ENCODE peak calls at places on chromosomes 13 and 19, in seven cellular contexts. One of them, this sample, is unnamed.

GRCh38 chr19:10533656-10534386 is 9.9 kb upstream of the ATG4D start:
- DNase-seq in ovary: no peak
- DNase-seq in hepatocyte: peak; percentile 61
- DNase-seq in neural crest cell: no peak
- DNase-seq in iris pigment epithelial cell: peak; percentile 94
- DNase-seq in stimulated activated CD8-positive, alpha-beta memory T cell treated with anti-CD3 and anti-CD28 coated beads, Interleukin-7, amount 100 ng/mL, for 48 hours: no peak
- DNase-seq in GDM1: no peak
- DNase-seq in this sample: no peak

GRCh38 chr13:21012841-21013681 is 48.3 kb downstream of the LATS2 start:
- DNase-seq in GDM1: no peak
- DNase-seq in neural crest cell: no peak
- DNase-seq in iris pigment epithelial cell: peak; percentile 38
- DNase-seq in hepatocyte: no peak
- DNase-seq in ovary: no peak
- DNase-seq in stimulated activated CD8-positive, alpha-beta memory T cell treated with anti-CD3 and anti-CD28 coated beads, Interleukin-7, amount 100 ng/mL, for 48 hours: no peak
- DNase-seq in this sample: peak; percentile 32

GRCh38 chr19:47713046-47714021 is at the start of gene EHD2:
- DNase-seq in stimulated activated CD8-positive, alpha-beta memory T cell treated with anti-CD3 and anti-CD28 coated beads, Interleukin-7, amount 100 ng/mL, for 48 hours: peak; percentile 10
- DNase-seq in GDM1: peak; percentile 56
- DNase-seq in neural crest cell: peak; percentile 32
- DNase-seq in iris pigment epithelial cell: peak; percentile 70
- DNase-seq in ovary: peak; percentile 90
- DNase-seq in hepatocyte: peak; percentile 86
- DNase-seq in this sample: no peak

GRCh38 chr13:19818223-19818842 is 35.6 kb upstream of the PSPC1 start:
- DNase-seq in iris pigment epithelial cell: peak; percentile 48
- DNase-seq in GDM1: peak; percentile 16
- DNase-seq in stimulated activated CD8-positive, alpha-beta memory T cell treated with anti-CD3 and anti-CD28 coated beads, Interleukin-7, amount 100 ng/mL, for 48 hours: peak; percentile 9
- DNase-seq in hepatocyte: peak; percentile 57
- DNase-seq in ovary: no peak
- DNase-seq in neural crest cell: peak; percentile 59
- DNase-seq in this sample: peak; percentile 93

GRCh38 chr13:71290963-71291937 is 575.8 kb downstream of the DACH1 start:
- DNase-seq in ovary: no peak
- DNase-seq in stimulated activated CD8-positive, alpha-beta memory T cell treated with anti-CD3 and anti-CD28 coated beads, Interleukin-7, amount 100 ng/mL, for 48 hours: peak; percentile 10
- DNase-seq in GDM1: no peak
- DNase-seq in hepatocyte: no peak
- DNase-seq in iris pigment epithelial cell: peak; percentile 36
- DNase-seq in neural crest cell: no peak
- DNase-seq in this sample: no peak

GRCh38 chr13:25776722-25777121 is 275.1 kb downstream of the SHISA2 start:
- DNase-seq in neural crest cell: no peak
- DNase-seq in hepatocyte: no peak
- DNase-seq in GDM1: no peak
- DNase-seq in ovary: no peak
- DNase-seq in iris pigment epithelial cell: no peak
- DNase-seq in stimulated activated CD8-positive, alpha-beta memory T cell treated with anti-CD3 and anti-CD28 coated beads, Interleukin-7, amount 100 ng/mL, for 48 hours: no peak
- DNase-seq in this sample: no peak

GRCh38 chr13:45907501-45907900 is 55.9 kb upstream of the SIAH3 start:
- DNase-seq in neural crest cell: no peak
- DNase-seq in ovary: no peak
- DNase-seq in GDM1: no peak
- DNase-seq in hepatocyte: no peak
- DNase-seq in iris pigment epithelial cell: no peak
- DNase-seq in stimulated activated CD8-positive, alpha-beta memory T cell treated with anti-CD3 and anti-CD28 coated beads, Interleukin-7, amount 100 ng/mL, for 48 hours: no peak
- DNase-seq in this sample: no peak

GRCh38 chr13:94431569-94431968 is 47.9 kb downstream of the DCT start:
- DNase-seq in neural crest cell: no peak
- DNase-seq in GDM1: no peak
- DNase-seq in hepatocyte: no peak
- DNase-seq in iris pigment epithelial cell: no peak
- DNase-seq in ovary: no peak
- DNase-seq in stimulated activated CD8-positive, alpha-beta memory T cell treated with anti-CD3 and anti-CD28 coated beads, Interleukin-7, amount 100 ng/mL, for 48 hours: no peak
- DNase-seq in this sample: no peak

GRCh38 chr13:33918199-33918932 is 100.4 kb downstream of the RFC3 start:
- DNase-seq in iris pigment epithelial cell: peak; percentile 76
- DNase-seq in stimulated activated CD8-positive, alpha-beta memory T cell treated with anti-CD3 and anti-CD28 coated beads, Interleukin-7, amount 100 ng/mL, for 48 hours: no peak
- DNase-seq in hepatocyte: no peak
- DNase-seq in neural crest cell: no peak
- DNase-seq in GDM1: no peak
- DNase-seq in ovary: no peak
- DNase-seq in this sample: no peak

GRCh38 chr13:64675256-64675892 is 2554.8 kb downstream of the PCDH9 start:
- DNase-seq in hepatocyte: peak; percentile 13
- DNase-seq in stimulated activated CD8-positive, alpha-beta memory T cell treated with anti-CD3 and anti-CD28 coated beads, Interleukin-7, amount 100 ng/mL, for 48 hours: no peak
- DNase-seq in iris pigment epithelial cell: peak; percentile 94
- DNase-seq in neural crest cell: no peak
- DNase-seq in GDM1: no peak
- DNase-seq in ovary: no peak
- DNase-seq in this sample: peak; percentile 63

GRCh38 chr19:13597625-13598024 is 91.3 kb upstream of the CACNA1A start:
- DNase-seq in iris pigment epithelial cell: peak; percentile 73
- DNase-seq in GDM1: peak; percentile 18
- DNase-seq in hepatocyte: peak; percentile 78
- DNase-seq in ovary: peak; percentile 28
- DNase-seq in neural crest cell: peak; percentile 36
- DNase-seq in stimulated activated CD8-positive, alpha-beta memory T cell treated with anti-CD3 and anti-CD28 coated beads, Interleukin-7, amount 100 ng/mL, for 48 hours: peak; percentile 19
- DNase-seq in this sample: peak; percentile 65

GRCh38 chr19:41206926-41207750 is 11.9 kb upstream of the AXL start:
- DNase-seq in stimulated activated CD8-positive, alpha-beta memory T cell treated with anti-CD3 and anti-CD28 coated beads, Interleukin-7, amount 100 ng/mL, for 48 hours: no peak
- DNase-seq in neural crest cell: no peak
- DNase-seq in ovary: no peak
- DNase-seq in GDM1: no peak
- DNase-seq in hepatocyte: no peak
- DNase-seq in iris pigment epithelial cell: no peak
- DNase-seq in this sample: peak; percentile 51

GRCh38 chr19:17394891-17395415 is 957 bp upstream of the CCDC194 start:
- DNase-seq in hepatocyte: no peak
- DNase-seq in iris pigment epithelial cell: peak; percentile 38
- DNase-seq in stimulated activated CD8-positive, alpha-beta memory T cell treated with anti-CD3 and anti-CD28 coated beads, Interleukin-7, amount 100 ng/mL, for 48 hours: peak; percentile 56
- DNase-seq in GDM1: peak; percentile 68
- DNase-seq in ovary: peak; percentile 73
- DNase-seq in neural crest cell: peak; percentile 51
- DNase-seq in this sample: peak; percentile 71

GRCh38 chr13:111875922-111876321 is 191.0 kb upstream of the SOX1 start:
- DNase-seq in GDM1: no peak
- DNase-seq in ovary: no peak
- DNase-seq in neural crest cell: no peak
- DNase-seq in hepatocyte: no peak
- DNase-seq in stimulated activated CD8-positive, alpha-beta memory T cell treated with anti-CD3 and anti-CD28 coated beads, Interleukin-7, amount 100 ng/mL, for 48 hours: no peak
- DNase-seq in iris pigment epithelial cell: no peak
- DNase-seq in this sample: peak; percentile 29

GRCh38 chr13:88729605-88730004 is 1058.4 kb downstream of the SLITRK5 start:
- DNase-seq in stimulated activated CD8-positive, alpha-beta memory T cell treated with anti-CD3 and anti-CD28 coated beads, Interleukin-7, amount 100 ng/mL, for 48 hours: no peak
- DNase-seq in neural crest cell: no peak
- DNase-seq in iris pigment epithelial cell: no peak
- DNase-seq in ovary: no peak
- DNase-seq in GDM1: no peak
- DNase-seq in hepatocyte: no peak
- DNase-seq in this sample: no peak

GRCh38 chr19:738509-739128 is 12.3 kb upstream of the MISP start:
- DNase-seq in hepatocyte: peak; percentile 83
- DNase-seq in neural crest cell: no peak
- DNase-seq in GDM1: no peak
- DNase-seq in iris pigment epithelial cell: no peak
- DNase-seq in ovary: peak; percentile 29
- DNase-seq in stimulated activated CD8-positive, alpha-beta memory T cell treated with anti-CD3 and anti-CD28 coated beads, Interleukin-7, amount 100 ng/mL, for 48 hours: no peak
- DNase-seq in this sample: no peak

GRCh38 chr19:45767881-45768643 is 990 bp downstream of the SIX5 start:
- DNase-seq in stimulated activated CD8-positive, alpha-beta memory T cell treated with anti-CD3 and anti-CD28 coated beads, Interleukin-7, amount 100 ng/mL, for 48 hours: no peak
- DNase-seq in ovary: peak; percentile 80
- DNase-seq in iris pigment epithelial cell: peak; percentile 86
- DNase-seq in hepatocyte: peak; percentile 83
- DNase-seq in GDM1: no peak
- DNase-seq in neural crest cell: peak; percentile 50
- DNase-seq in this sample: peak; percentile 88

GRCh38 chr19:42216653-42217521 is 590 bp downstream of the DEDD2 start:
- DNase-seq in neural crest cell: peak; percentile 46
- DNase-seq in GDM1: peak; percentile 9
- DNase-seq in iris pigment epithelial cell: peak; percentile 41
- DNase-seq in hepatocyte: peak; percentile 71
- DNase-seq in stimulated activated CD8-positive, alpha-beta memory T cell treated with anti-CD3 and anti-CD28 coated beads, Interleukin-7, amount 100 ng/mL, for 48 hours: no peak
- DNase-seq in ovary: peak; percentile 69
- DNase-seq in this sample: peak; percentile 79

GRCh38 chr13:99380921-99381645 is 73.9 kb upstream of the GPR183 start:
- DNase-seq in hepatocyte: no peak
- DNase-seq in ovary: no peak
- DNase-seq in GDM1: no peak
- DNase-seq in iris pigment epithelial cell: no peak
- DNase-seq in neural crest cell: no peak
- DNase-seq in stimulated activated CD8-positive, alpha-beta memory T cell treated with anti-CD3 and anti-CD28 coated beads, Interleukin-7, amount 100 ng/mL, for 48 hours: peak; percentile 70
- DNase-seq in this sample: peak; percentile 44

GRCh38 chr13:69287050-69287698 is 820.5 kb upstream of the ATXN8OS start:
- DNase-seq in ovary: no peak
- DNase-seq in hepatocyte: no peak
- DNase-seq in stimulated activated CD8-positive, alpha-beta memory T cell treated with anti-CD3 and anti-CD28 coated beads, Interleukin-7, amount 100 ng/mL, for 48 hours: no peak
- DNase-seq in GDM1: no peak
- DNase-seq in neural crest cell: no peak
- DNase-seq in iris pigment epithelial cell: no peak
- DNase-seq in this sample: no peak

GRCh38 chr19:34475026-34475974 is 6.3 kb upstream of the WTIP start:
- DNase-seq in stimulated activated CD8-positive, alpha-beta memory T cell treated with anti-CD3 and anti-CD28 coated beads, Interleukin-7, amount 100 ng/mL, for 48 hours: peak; percentile 17
- DNase-seq in GDM1: no peak
- DNase-seq in iris pigment epithelial cell: peak; percentile 89
- DNase-seq in hepatocyte: peak; percentile 27
- DNase-seq in neural crest cell: no peak
- DNase-seq in ovary: no peak
- DNase-seq in this sample: no peak

GRCh38 chr13:110394371-110394841 is 87.3 kb downstream of the COL4A2 start:
- DNase-seq in stimulated activated CD8-positive, alpha-beta memory T cell treated with anti-CD3 and anti-CD28 coated beads, Interleukin-7, amount 100 ng/mL, for 48 hours: no peak
- DNase-seq in hepatocyte: no peak
- DNase-seq in iris pigment epithelial cell: peak; percentile 92
- DNase-seq in GDM1: no peak
- DNase-seq in ovary: no peak
- DNase-seq in neural crest cell: no peak
- DNase-seq in this sample: no peak

GRCh38 chr13:112064222-112064621 is 2.7 kb upstream of the SOX1 start:
- DNase-seq in GDM1: no peak
- DNase-seq in ovary: no peak
- DNase-seq in neural crest cell: no peak
- DNase-seq in hepatocyte: no peak
- DNase-seq in iris pigment epithelial cell: no peak
- DNase-seq in stimulated activated CD8-positive, alpha-beta memory T cell treated with anti-CD3 and anti-CD28 coated beads, Interleukin-7, amount 100 ng/mL, for 48 hours: no peak
- DNase-seq in this sample: no peak